ENCODE peak calls at places on chromosomes 2 and 18, in seven cellular contexts. One of them, this sample, is unnamed.
A peak's percentile ranks its signal among the peaks of the same experiment; 100 is the strongest.

GRCh38 chr18:73752546-73752945 is 395.1 kb downstream of the FBXO15 start:
- DNase-seq in CD4-positive, alpha-beta T cell: no peak
- DNase-seq in upper lobe of left lung: no peak
- DNase-seq in left lung: no peak
- DNase-seq in astrocyte of the cerebellum: no peak
- DNase-seq in GM23338: no peak
- DNase-seq in lung: no peak
- DNase-seq in this sample: no peak

GRCh38 chr18:3869848-3870247 is 419.9 kb downstream of the TGIF1 start:
- DNase-seq in GM23338: peak; percentile 74
- DNase-seq in upper lobe of left lung: no peak
- DNase-seq in lung: no peak
- DNase-seq in CD4-positive, alpha-beta T cell: no peak
- DNase-seq in astrocyte of the cerebellum: peak; percentile 52
- DNase-seq in left lung: no peak
- DNase-seq in this sample: no peak

GRCh38 chr2:3940661-3941060 is 237.3 kb downstream of the DCDC2C start:
- DNase-seq in lung: no peak
- DNase-seq in upper lobe of left lung: no peak
- DNase-seq in GM23338: no peak
- DNase-seq in CD4-positive, alpha-beta T cell: no peak
- DNase-seq in left lung: no peak
- DNase-seq in astrocyte of the cerebellum: no peak
- DNase-seq in this sample: no peak

GRCh38 chr2:181594322-181594721 is 62.6 kb downstream of the CERKL start:
- DNase-seq in CD4-positive, alpha-beta T cell: no peak
- DNase-seq in astrocyte of the cerebellum: no peak
- DNase-seq in left lung: no peak
- DNase-seq in GM23338: no peak
- DNase-seq in upper lobe of left lung: no peak
- DNase-seq in lung: no peak
- DNase-seq in this sample: no peak

GRCh38 chr18:8721716-8722115 is 16.4 kb downstream of the MTCL1 start:
- DNase-seq in lung: no peak
- DNase-seq in GM23338: peak; percentile 42
- DNase-seq in upper lobe of left lung: no peak
- DNase-seq in left lung: no peak
- DNase-seq in astrocyte of the cerebellum: no peak
- DNase-seq in CD4-positive, alpha-beta T cell: no peak
- DNase-seq in this sample: no peak

GRCh38 chr2:9219027-9219445 is 12.4 kb downstream of the ASAP2 start:
- DNase-seq in CD4-positive, alpha-beta T cell: no peak
- DNase-seq in lung: no peak
- DNase-seq in left lung: no peak
- DNase-seq in GM23338: no peak
- DNase-seq in upper lobe of left lung: no peak
- DNase-seq in astrocyte of the cerebellum: no peak
- DNase-seq in this sample: no peak

GRCh38 chr2:107146181-107146580 is 260.2 kb upstream of the ST6GAL2 start:
- DNase-seq in astrocyte of the cerebellum: no peak
- DNase-seq in lung: no peak
- DNase-seq in upper lobe of left lung: no peak
- DNase-seq in left lung: no peak
- DNase-seq in CD4-positive, alpha-beta T cell: no peak
- DNase-seq in GM23338: no peak
- DNase-seq in this sample: no peak

GRCh38 chr2:153871231-153872221 is at the start of gene GALNT13:
- DNase-seq in upper lobe of left lung: peak; percentile 86
- DNase-seq in astrocyte of the cerebellum: peak; percentile 36
- DNase-seq in left lung: peak; percentile 62
- DNase-seq in GM23338: peak; percentile 79
- DNase-seq in lung: peak; percentile 47
- DNase-seq in CD4-positive, alpha-beta T cell: no peak
- DNase-seq in this sample: no peak

GRCh38 chr2:147511491-147511948 is 333.3 kb upstream of the ACVR2A start:
- DNase-seq in CD4-positive, alpha-beta T cell: no peak
- DNase-seq in left lung: peak; percentile 42
- DNase-seq in astrocyte of the cerebellum: no peak
- DNase-seq in upper lobe of left lung: no peak
- DNase-seq in lung: peak; percentile 37
- DNase-seq in GM23338: peak; percentile 3
- DNase-seq in this sample: no peak

GRCh38 chr2:133568172-133568571 is at the start of gene NCKAP5:
- DNase-seq in astrocyte of the cerebellum: peak; percentile 24
- DNase-seq in GM23338: peak; percentile 34
- DNase-seq in left lung: no peak
- DNase-seq in lung: no peak
- DNase-seq in CD4-positive, alpha-beta T cell: no peak
- DNase-seq in upper lobe of left lung: peak; percentile 6
- DNase-seq in this sample: no peak

GRCh38 chr18:79513381-79514081 is 117.8 kb downstream of the NFATC1 start:
- DNase-seq in CD4-positive, alpha-beta T cell: peak; percentile 20
- DNase-seq in left lung: peak; percentile 30
- DNase-seq in upper lobe of left lung: peak; percentile 59
- DNase-seq in lung: no peak
- DNase-seq in GM23338: no peak
- DNase-seq in astrocyte of the cerebellum: no peak
- DNase-seq in this sample: no peak

GRCh38 chr2:113263546-113263945 is 15.2 kb downstream of the PAX8 start:
- DNase-seq in astrocyte of the cerebellum: no peak
- DNase-seq in left lung: no peak
- DNase-seq in lung: no peak
- DNase-seq in GM23338: no peak
- DNase-seq in upper lobe of left lung: no peak
- DNase-seq in CD4-positive, alpha-beta T cell: no peak
- DNase-seq in this sample: no peak

GRCh38 chr2:28753043-28753683 is 1.5 kb downstream of the PPP1CB start:
- DNase-seq in CD4-positive, alpha-beta T cell: peak; percentile 61
- DNase-seq in astrocyte of the cerebellum: peak; percentile 73
- DNase-seq in left lung: peak; percentile 68
- DNase-seq in lung: no peak
- DNase-seq in upper lobe of left lung: no peak
- DNase-seq in GM23338: peak; percentile 49
- DNase-seq in this sample: no peak

GRCh38 chr2:228545041-228545440 is 363.6 kb upstream of the SPHKAP start:
- DNase-seq in CD4-positive, alpha-beta T cell: no peak
- DNase-seq in astrocyte of the cerebellum: peak; percentile 1
- DNase-seq in upper lobe of left lung: no peak
- DNase-seq in left lung: no peak
- DNase-seq in lung: no peak
- DNase-seq in GM23338: no peak
- DNase-seq in this sample: no peak

GRCh38 chr18:35680139-35680551 is 98.6 kb downstream of the GALNT1 start:
- DNase-seq in upper lobe of left lung: no peak
- DNase-seq in GM23338: no peak
- DNase-seq in lung: no peak
- DNase-seq in CD4-positive, alpha-beta T cell: no peak
- DNase-seq in left lung: no peak
- DNase-seq in astrocyte of the cerebellum: no peak
- DNase-seq in this sample: no peak

GRCh38 chr2:53672881-53673522 is 94.6 kb upstream of the CHAC2 start:
- DNase-seq in lung: no peak
- DNase-seq in left lung: no peak
- DNase-seq in astrocyte of the cerebellum: no peak
- DNase-seq in GM23338: no peak
- DNase-seq in upper lobe of left lung: no peak
- DNase-seq in CD4-positive, alpha-beta T cell: no peak
- DNase-seq in this sample: no peak

GRCh38 chr2:88658318-88658717 is 31.1 kb upstream of the EIF2AK3 start:
- DNase-seq in lung: no peak
- DNase-seq in GM23338: no peak
- DNase-seq in astrocyte of the cerebellum: no peak
- DNase-seq in CD4-positive, alpha-beta T cell: no peak
- DNase-seq in left lung: no peak
- DNase-seq in upper lobe of left lung: no peak
- DNase-seq in this sample: no peak

GRCh38 chr2:238439093-238439849 is 12.5 kb downstream of the ASB1 start:
- DNase-seq in upper lobe of left lung: no peak
- DNase-seq in CD4-positive, alpha-beta T cell: no peak
- DNase-seq in GM23338: no peak
- DNase-seq in astrocyte of the cerebellum: peak; percentile 88
- DNase-seq in lung: no peak
- DNase-seq in left lung: no peak
- DNase-seq in this sample: no peak

GRCh38 chr2:188675391-188676011 is 298.7 kb upstream of the COL3A1 start:
- DNase-seq in CD4-positive, alpha-beta T cell: no peak
- DNase-seq in astrocyte of the cerebellum: no peak
- DNase-seq in GM23338: peak; percentile 53
- DNase-seq in left lung: no peak
- DNase-seq in upper lobe of left lung: no peak
- DNase-seq in lung: no peak
- DNase-seq in this sample: no peak

GRCh38 chr2:30694286-30695055 is 112.8 kb downstream of the CAPN13 start:
- DNase-seq in left lung: no peak
- DNase-seq in astrocyte of the cerebellum: no peak
- DNase-seq in lung: peak; percentile 11
- DNase-seq in upper lobe of left lung: no peak
- DNase-seq in CD4-positive, alpha-beta T cell: no peak
- DNase-seq in GM23338: no peak
- DNase-seq in this sample: no peak

GRCh38 chr2:219081096-219081495 is 20.4 kb upstream of the IHH start:
- DNase-seq in GM23338: no peak
- DNase-seq in astrocyte of the cerebellum: no peak
- DNase-seq in lung: no peak
- DNase-seq in CD4-positive, alpha-beta T cell: no peak
- DNase-seq in left lung: no peak
- DNase-seq in upper lobe of left lung: no peak
- DNase-seq in this sample: no peak

GRCh38 chr2:214481204-214481603 is 70.3 kb downstream of the VWC2L start:
- DNase-seq in lung: no peak
- DNase-seq in GM23338: no peak
- DNase-seq in astrocyte of the cerebellum: peak; percentile 11
- DNase-seq in upper lobe of left lung: no peak
- DNase-seq in left lung: no peak
- DNase-seq in CD4-positive, alpha-beta T cell: no peak
- DNase-seq in this sample: no peak

GRCh38 chr2:165560377-165560988 is 91.0 kb downstream of the CSRNP3 start:
- DNase-seq in left lung: no peak
- DNase-seq in GM23338: no peak
- DNase-seq in CD4-positive, alpha-beta T cell: no peak
- DNase-seq in lung: no peak
- DNase-seq in astrocyte of the cerebellum: no peak
- DNase-seq in upper lobe of left lung: no peak
- DNase-seq in this sample: no peak

GRCh38 chr2:165562235-165562634 is 92.7 kb downstream of the CSRNP3 start:
- DNase-seq in CD4-positive, alpha-beta T cell: no peak
- DNase-seq in GM23338: no peak
- DNase-seq in astrocyte of the cerebellum: no peak
- DNase-seq in left lung: no peak
- DNase-seq in upper lobe of left lung: no peak
- DNase-seq in lung: no peak
- DNase-seq in this sample: no peak

GRCh38 chr2:165558832-165559231 is 89.3 kb downstream of the CSRNP3 start:
- DNase-seq in lung: no peak
- DNase-seq in upper lobe of left lung: no peak
- DNase-seq in astrocyte of the cerebellum: no peak
- DNase-seq in left lung: no peak
- DNase-seq in GM23338: no peak
- DNase-seq in CD4-positive, alpha-beta T cell: no peak
- DNase-seq in this sample: no peak

GRCh38 chr2:165568361-165568760 is 98.9 kb downstream of the CSRNP3 start:
- DNase-seq in GM23338: no peak
- DNase-seq in lung: no peak
- DNase-seq in CD4-positive, alpha-beta T cell: no peak
- DNase-seq in astrocyte of the cerebellum: no peak
- DNase-seq in upper lobe of left lung: no peak
- DNase-seq in left lung: no peak
- DNase-seq in this sample: no peak

GRCh38 chr2:165563468-165564225 is 94.1 kb downstream of the CSRNP3 start:
- DNase-seq in left lung: no peak
- DNase-seq in astrocyte of the cerebellum: no peak
- DNase-seq in CD4-positive, alpha-beta T cell: no peak
- DNase-seq in GM23338: peak; percentile 82
- DNase-seq in lung: no peak
- DNase-seq in upper lobe of left lung: no peak
- DNase-seq in this sample: no peak
- TF ChIP-seq CTCF in left lung: no peak
- TF ChIP-seq CTCF in astrocyte of the cerebellum: no peak
- TF ChIP-seq CTCF in CD4-positive, alpha-beta T cell: no peak
- TF ChIP-seq CTCF in GM23338: peak; percentile 83
- TF ChIP-seq CTCF in lung: no peak
- TF ChIP-seq CTCF in upper lobe of left lung: no peak
- TF ChIP-seq CTCF in this sample: no peak

GRCh38 chr18:24271381-24272331 is 126.0 kb downstream of the OSBPL1A start:
- DNase-seq in lung: peak; percentile 74
- DNase-seq in upper lobe of left lung: peak; percentile 94
- DNase-seq in left lung: peak; percentile 75
- DNase-seq in CD4-positive, alpha-beta T cell: no peak
- DNase-seq in astrocyte of the cerebellum: peak; percentile 35
- DNase-seq in GM23338: peak; percentile 94
- DNase-seq in this sample: no peak
- TF ChIP-seq CTCF in lung: no peak
- TF ChIP-seq CTCF in upper lobe of left lung: peak; percentile 40
- TF ChIP-seq CTCF in left lung: no peak
- TF ChIP-seq CTCF in CD4-positive, alpha-beta T cell: no peak
- TF ChIP-seq CTCF in astrocyte of the cerebellum: peak; percentile 29
- TF ChIP-seq CTCF in GM23338: peak; percentile 10
- TF ChIP-seq CTCF in this sample: no peak

DNA sequence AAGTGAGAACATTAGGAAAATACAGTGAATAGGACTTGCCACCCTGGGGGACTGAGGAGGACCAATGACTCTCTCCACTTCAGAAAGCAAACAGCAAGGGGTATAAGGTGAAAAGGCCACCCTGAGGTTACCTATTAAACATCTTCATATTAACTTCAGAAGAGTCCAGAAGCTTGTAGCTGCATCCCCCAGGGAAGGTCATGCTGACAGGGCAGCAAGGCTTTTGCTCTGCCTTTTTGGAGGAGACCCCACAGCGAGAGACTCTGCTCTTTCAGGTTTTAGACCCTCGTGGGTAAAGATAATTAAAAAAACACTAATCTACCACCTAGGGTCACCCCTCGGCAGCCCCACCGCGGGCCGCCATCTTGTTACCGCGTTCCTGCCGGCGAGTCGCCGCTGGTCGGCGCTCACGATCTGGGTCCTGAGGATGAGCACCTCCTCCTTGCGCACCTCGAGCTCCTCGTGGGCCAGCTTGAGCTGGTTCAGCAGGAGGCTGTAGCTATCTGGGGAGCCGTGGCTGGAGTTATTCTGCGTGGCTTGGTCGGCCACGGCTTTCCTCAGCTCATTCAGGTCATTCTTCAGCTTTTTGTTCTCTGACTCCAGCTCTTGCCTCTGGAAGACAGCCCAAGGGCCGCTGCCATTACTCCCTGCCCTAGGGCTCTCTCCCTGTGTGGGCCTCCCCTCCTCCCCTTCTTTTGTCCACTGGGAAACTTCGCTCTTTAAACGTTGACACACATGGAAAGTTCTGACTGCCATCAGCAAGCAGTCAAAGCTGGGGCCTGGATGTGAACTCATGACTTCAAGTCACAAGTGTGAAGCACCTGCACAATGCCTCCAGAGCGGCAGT is 50.7 kb upstream of the ACAA2 start:
- DNase-seq in GM23338: no peak
- DNase-seq in CD4-positive, alpha-beta T cell: no peak
- DNase-seq in upper lobe of left lung: peak; percentile 76
- DNase-seq in lung: no peak
- DNase-seq in left lung: no peak
- DNase-seq in astrocyte of the cerebellum: no peak
- DNase-seq in this sample: no peak
- TF ChIP-seq CTCF in GM23338: no peak
- TF ChIP-seq CTCF in CD4-positive, alpha-beta T cell: no peak
- TF ChIP-seq CTCF in upper lobe of left lung: no peak
- TF ChIP-seq CTCF in lung: no peak
- TF ChIP-seq CTCF in left lung: no peak
- TF ChIP-seq CTCF in astrocyte of the cerebellum: no peak
- TF ChIP-seq CTCF in this sample: no peak

GRCh38 chr18:48711651-48712486 is 173.0 kb downstream of the CTIF start:
- DNase-seq in GM23338: peak; percentile 51
- DNase-seq in lung: no peak
- DNase-seq in astrocyte of the cerebellum: peak; percentile 34
- DNase-seq in CD4-positive, alpha-beta T cell: no peak
- DNase-seq in left lung: no peak
- DNase-seq in upper lobe of left lung: no peak
- DNase-seq in this sample: no peak
- TF ChIP-seq CTCF in GM23338: peak; percentile 51
- TF ChIP-seq CTCF in lung: no peak
- TF ChIP-seq CTCF in astrocyte of the cerebellum: peak; percentile 74
- TF ChIP-seq CTCF in CD4-positive, alpha-beta T cell: peak; percentile 11
- TF ChIP-seq CTCF in left lung: peak; percentile 28
- TF ChIP-seq CTCF in upper lobe of left lung: peak; percentile 49
- TF ChIP-seq CTCF in this sample: no peak

This sample was measured in omental fat pad.